ENCODE peak calls at places on chromosomes 13 and 19, in ten cellular contexts. One of them, this sample, is unnamed.

GRCh38 chr19:5339950-5340636 is 519 bp downstream of the PTPRS start:
- DNase-seq in Peyer's patch: no peak
- DNase-seq in IMR-90: no peak
- DNase-seq in tibial nerve: no peak
- DNase-seq in brain microvascular endothelial cell: no peak
- DNase-seq in psoas muscle: no peak
- DNase-seq in pancreas: peak
- DNase-seq in fibroblast of lung: no peak
- DNase-seq in CD4-positive, CD25-positive, alpha-beta regulatory T cell: no peak
- DNase-seq in body of pancreas: peak
- DNase-seq in this sample: peak

GRCh38 chr13:82245860-82246259 is 1636.4 kb downstream of the SLITRK1 start:
- DNase-seq in fibroblast of lung: no peak
- DNase-seq in CD4-positive, CD25-positive, alpha-beta regulatory T cell: no peak
- DNase-seq in IMR-90: no peak
- DNase-seq in brain microvascular endothelial cell: no peak
- DNase-seq in Peyer's patch: no peak
- DNase-seq in pancreas: no peak
- DNase-seq in tibial nerve: no peak
- DNase-seq in psoas muscle: no peak
- DNase-seq in body of pancreas: no peak
- DNase-seq in this sample: no peak

GRCh38 chr13:99329477-99329876 is 22.3 kb upstream of the GPR183 start:
- DNase-seq in tibial nerve: no peak
- DNase-seq in brain microvascular endothelial cell: no peak
- DNase-seq in IMR-90: no peak
- DNase-seq in Peyer's patch: no peak
- DNase-seq in psoas muscle: no peak
- DNase-seq in body of pancreas: no peak
- DNase-seq in pancreas: no peak
- DNase-seq in CD4-positive, CD25-positive, alpha-beta regulatory T cell: no peak
- DNase-seq in fibroblast of lung: no peak
- DNase-seq in this sample: no peak

GRCh38 chr13:41651413-41652068 is 194.2 kb downstream of the RGCC start:
- DNase-seq in fibroblast of lung: no peak
- DNase-seq in body of pancreas: no peak
- DNase-seq in CD4-positive, CD25-positive, alpha-beta regulatory T cell: no peak
- DNase-seq in brain microvascular endothelial cell: no peak
- DNase-seq in pancreas: no peak
- DNase-seq in IMR-90: no peak
- DNase-seq in tibial nerve: no peak
- DNase-seq in psoas muscle: no peak
- DNase-seq in Peyer's patch: no peak
- DNase-seq in this sample: no peak

GRCh38 chr19:18274303-18274775 is at the start of gene IQCN:
- DNase-seq in IMR-90: no peak
- DNase-seq in body of pancreas: peak
- DNase-seq in Peyer's patch: peak
- DNase-seq in CD4-positive, CD25-positive, alpha-beta regulatory T cell: peak
- DNase-seq in pancreas: peak
- DNase-seq in brain microvascular endothelial cell: peak
- DNase-seq in tibial nerve: no peak
- DNase-seq in psoas muscle: no peak
- DNase-seq in fibroblast of lung: peak
- DNase-seq in this sample: no peak

GRCh38 chr19:17125052-17125727 is 49.6 kb downstream of the MYO9B start:
- DNase-seq in psoas muscle: no peak
- DNase-seq in body of pancreas: no peak
- DNase-seq in Peyer's patch: no peak
- DNase-seq in brain microvascular endothelial cell: peak
- DNase-seq in pancreas: no peak
- DNase-seq in tibial nerve: no peak
- DNase-seq in IMR-90: peak
- DNase-seq in CD4-positive, CD25-positive, alpha-beta regulatory T cell: no peak
- DNase-seq in fibroblast of lung: peak
- DNase-seq in this sample: no peak

GRCh38 chr13:61795580-61795979 is 379.9 kb upstream of the PCDH20 start:
- DNase-seq in CD4-positive, CD25-positive, alpha-beta regulatory T cell: no peak
- DNase-seq in psoas muscle: no peak
- DNase-seq in body of pancreas: no peak
- DNase-seq in IMR-90: no peak
- DNase-seq in brain microvascular endothelial cell: no peak
- DNase-seq in tibial nerve: no peak
- DNase-seq in fibroblast of lung: peak
- DNase-seq in pancreas: no peak
- DNase-seq in Peyer's patch: no peak
- DNase-seq in this sample: no peak

GRCh38 chr19:34678421-34678820 is 943 bp downstream of the ZNF302 start:
- DNase-seq in Peyer's patch: no peak
- DNase-seq in fibroblast of lung: no peak
- DNase-seq in CD4-positive, CD25-positive, alpha-beta regulatory T cell: no peak
- DNase-seq in psoas muscle: no peak
- DNase-seq in body of pancreas: no peak
- DNase-seq in IMR-90: no peak
- DNase-seq in brain microvascular endothelial cell: no peak
- DNase-seq in tibial nerve: no peak
- DNase-seq in pancreas: peak
- DNase-seq in this sample: no peak

GRCh38 chr13:44431150-44431549 is 57.5 kb downstream of the SERP2 start:
- DNase-seq in Peyer's patch: peak
- DNase-seq in IMR-90: no peak
- DNase-seq in brain microvascular endothelial cell: no peak
- DNase-seq in tibial nerve: no peak
- DNase-seq in body of pancreas: peak
- DNase-seq in pancreas: peak
- DNase-seq in fibroblast of lung: no peak
- DNase-seq in psoas muscle: no peak
- DNase-seq in CD4-positive, CD25-positive, alpha-beta regulatory T cell: no peak
- DNase-seq in this sample: no peak

GRCh38 chr13:100356889-100357288 is 231.7 kb downstream of the GGACT start:
- DNase-seq in pancreas: no peak
- DNase-seq in CD4-positive, CD25-positive, alpha-beta regulatory T cell: no peak
- DNase-seq in Peyer's patch: no peak
- DNase-seq in brain microvascular endothelial cell: no peak
- DNase-seq in IMR-90: peak
- DNase-seq in tibial nerve: no peak
- DNase-seq in psoas muscle: no peak
- DNase-seq in body of pancreas: no peak
- DNase-seq in fibroblast of lung: peak
- DNase-seq in this sample: no peak

GRCh38 chr19:30236587-30236986 is 135.6 kb upstream of the ZNF536 start:
- DNase-seq in body of pancreas: no peak
- DNase-seq in psoas muscle: no peak
- DNase-seq in Peyer's patch: no peak
- DNase-seq in IMR-90: no peak
- DNase-seq in tibial nerve: no peak
- DNase-seq in pancreas: no peak
- DNase-seq in CD4-positive, CD25-positive, alpha-beta regulatory T cell: no peak
- DNase-seq in fibroblast of lung: no peak
- DNase-seq in brain microvascular endothelial cell: no peak
- DNase-seq in this sample: no peak

GRCh38 chr19:47406711-47407416 is 12.5 kb downstream of the MEIS3 start:
- DNase-seq in psoas muscle: no peak
- DNase-seq in tibial nerve: no peak
- DNase-seq in brain microvascular endothelial cell: no peak
- DNase-seq in CD4-positive, CD25-positive, alpha-beta regulatory T cell: no peak
- DNase-seq in body of pancreas: no peak
- DNase-seq in IMR-90: no peak
- DNase-seq in Peyer's patch: no peak
- DNase-seq in fibroblast of lung: no peak
- DNase-seq in pancreas: no peak
- DNase-seq in this sample: no peak

GRCh38 chr13:40540707-40541044 is 125.8 kb downstream of the FOXO1 start:
- DNase-seq in tibial nerve: no peak
- DNase-seq in fibroblast of lung: no peak
- DNase-seq in psoas muscle: no peak
- DNase-seq in pancreas: no peak
- DNase-seq in Peyer's patch: no peak
- DNase-seq in CD4-positive, CD25-positive, alpha-beta regulatory T cell: no peak
- DNase-seq in brain microvascular endothelial cell: no peak
- DNase-seq in body of pancreas: no peak
- DNase-seq in IMR-90: no peak
- DNase-seq in this sample: no peak

GRCh38 chr13:40535345-40535836 is 131.1 kb downstream of the FOXO1 start:
- DNase-seq in tibial nerve: no peak
- DNase-seq in pancreas: no peak
- DNase-seq in fibroblast of lung: no peak
- DNase-seq in brain microvascular endothelial cell: no peak
- DNase-seq in CD4-positive, CD25-positive, alpha-beta regulatory T cell: no peak
- DNase-seq in IMR-90: no peak
- DNase-seq in body of pancreas: peak
- DNase-seq in Peyer's patch: no peak
- DNase-seq in psoas muscle: no peak
- DNase-seq in this sample: no peak

GRCh38 chr13:40536443-40537113 is 129.9 kb downstream of the FOXO1 start:
- DNase-seq in IMR-90: no peak
- DNase-seq in CD4-positive, CD25-positive, alpha-beta regulatory T cell: no peak
- DNase-seq in body of pancreas: peak
- DNase-seq in Peyer's patch: peak
- DNase-seq in tibial nerve: no peak
- DNase-seq in fibroblast of lung: no peak
- DNase-seq in pancreas: peak
- DNase-seq in psoas muscle: no peak
- DNase-seq in brain microvascular endothelial cell: no peak
- DNase-seq in this sample: no peak

GRCh38 chr13:40537146-40537895 is 129.1 kb downstream of the FOXO1 start:
- DNase-seq in fibroblast of lung: no peak
- DNase-seq in psoas muscle: no peak
- DNase-seq in tibial nerve: no peak
- DNase-seq in Peyer's patch: no peak
- DNase-seq in IMR-90: no peak
- DNase-seq in brain microvascular endothelial cell: no peak
- DNase-seq in CD4-positive, CD25-positive, alpha-beta regulatory T cell: no peak
- DNase-seq in pancreas: no peak
- DNase-seq in body of pancreas: no peak
- DNase-seq in this sample: no peak

GRCh38 chr13:40539954-40540706 is 126.3 kb downstream of the FOXO1 start:
- DNase-seq in psoas muscle: no peak
- DNase-seq in CD4-positive, CD25-positive, alpha-beta regulatory T cell: no peak
- DNase-seq in pancreas: no peak
- DNase-seq in tibial nerve: no peak
- DNase-seq in brain microvascular endothelial cell: peak
- DNase-seq in body of pancreas: peak
- DNase-seq in Peyer's patch: no peak
- DNase-seq in IMR-90: peak
- DNase-seq in fibroblast of lung: peak
- DNase-seq in this sample: no peak
- H3K27ac ChIP-seq in psoas muscle: peak
- H3K27ac ChIP-seq in CD4-positive, CD25-positive, alpha-beta regulatory T cell: no peak
- H3K27ac ChIP-seq in pancreas: no peak
- H3K27ac ChIP-seq in tibial nerve: no peak
- H3K27ac ChIP-seq in brain microvascular endothelial cell: peak
- H3K27ac ChIP-seq in body of pancreas: peak
- H3K27ac ChIP-seq in Peyer's patch: no peak
- H3K27ac ChIP-seq in IMR-90: no peak
- H3K27ac ChIP-seq in fibroblast of lung: no peak
- H3K27ac ChIP-seq in this sample: no peak

DNA sequence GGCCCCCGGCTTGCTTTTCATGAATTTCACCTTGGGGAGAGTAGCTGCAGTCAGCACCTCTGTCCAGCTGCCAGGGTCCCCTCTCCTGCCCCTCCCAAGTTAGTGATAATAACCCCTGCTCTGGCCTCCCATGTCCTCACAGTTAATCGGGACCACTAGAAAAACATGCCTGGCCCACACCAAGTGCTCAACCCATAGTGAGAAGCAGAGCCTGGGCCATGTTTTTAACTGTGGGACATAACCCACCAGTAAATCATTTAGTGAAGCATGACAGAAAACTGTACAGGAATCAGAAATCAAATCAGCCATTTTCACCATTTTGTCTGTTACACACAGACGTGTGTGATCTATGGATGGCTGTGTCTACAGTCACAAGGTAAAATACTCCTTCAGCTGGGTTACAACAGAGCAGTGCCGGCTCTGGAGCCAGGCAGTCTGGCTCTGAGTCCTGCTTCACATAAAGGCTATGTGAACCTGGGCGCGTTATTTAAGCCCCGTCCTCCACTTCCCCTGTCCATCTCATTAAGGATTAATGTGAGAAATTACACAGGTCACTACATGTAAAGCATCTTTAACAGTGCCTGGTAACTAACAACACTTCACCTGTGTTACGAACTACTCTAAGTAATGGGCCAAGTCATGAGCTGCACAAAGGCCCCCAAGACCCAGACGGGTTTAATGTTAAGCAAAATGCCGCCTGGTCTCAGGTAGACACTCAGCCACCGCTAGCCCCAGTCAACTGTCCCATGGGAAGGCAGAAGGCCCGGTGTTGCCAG is 7.6 kb upstream of the ECH1 start:
- DNase-seq in Peyer's patch: no peak
- DNase-seq in brain microvascular endothelial cell: no peak
- DNase-seq in tibial nerve: no peak
- DNase-seq in psoas muscle: no peak
- DNase-seq in pancreas: no peak
- DNase-seq in IMR-90: no peak
- DNase-seq in body of pancreas: no peak
- DNase-seq in CD4-positive, CD25-positive, alpha-beta regulatory T cell: no peak
- DNase-seq in fibroblast of lung: no peak
- DNase-seq in this sample: no peak
- H3K27ac ChIP-seq in Peyer's patch: no peak
- H3K27ac ChIP-seq in brain microvascular endothelial cell: no peak
- H3K27ac ChIP-seq in tibial nerve: no peak
- H3K27ac ChIP-seq in psoas muscle: peak
- H3K27ac ChIP-seq in pancreas: no peak
- H3K27ac ChIP-seq in IMR-90: no peak
- H3K27ac ChIP-seq in body of pancreas: peak
- H3K27ac ChIP-seq in CD4-positive, CD25-positive, alpha-beta regulatory T cell: peak
- H3K27ac ChIP-seq in fibroblast of lung: no peak
- H3K27ac ChIP-seq in this sample: no peak

DNA sequence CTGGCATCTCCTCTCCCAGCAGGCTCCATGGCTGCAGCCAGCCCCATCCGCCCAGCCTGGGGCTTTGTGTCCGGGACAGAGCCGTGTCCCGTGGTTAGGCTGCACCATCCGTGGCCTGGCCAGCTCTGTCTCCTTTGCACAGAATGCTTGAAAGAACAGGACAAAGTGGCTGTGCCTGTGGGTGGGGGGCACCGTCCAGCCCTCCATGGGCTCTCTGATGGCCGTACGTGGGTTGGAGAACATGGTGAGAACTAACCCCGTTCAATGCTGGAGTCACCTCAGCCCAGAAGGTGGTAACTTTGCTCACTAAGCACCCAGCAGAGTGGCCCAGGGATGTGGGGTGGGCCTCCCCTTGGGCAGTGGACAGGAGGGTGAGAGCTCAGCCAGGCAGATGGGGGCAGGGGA is 2.8 kb downstream of the RPS15 start:
- DNase-seq in body of pancreas: no peak
- DNase-seq in tibial nerve: no peak
- DNase-seq in Peyer's patch: no peak
- DNase-seq in brain microvascular endothelial cell: no peak
- DNase-seq in CD4-positive, CD25-positive, alpha-beta regulatory T cell: no peak
- DNase-seq in pancreas: no peak
- DNase-seq in fibroblast of lung: no peak
- DNase-seq in IMR-90: no peak
- DNase-seq in psoas muscle: no peak
- DNase-seq in this sample: no peak
- H3K27ac ChIP-seq in body of pancreas: no peak
- H3K27ac ChIP-seq in tibial nerve: no peak
- H3K27ac ChIP-seq in Peyer's patch: no peak
- H3K27ac ChIP-seq in brain microvascular endothelial cell: no peak
- H3K27ac ChIP-seq in CD4-positive, CD25-positive, alpha-beta regulatory T cell: no peak
- H3K27ac ChIP-seq in pancreas: no peak
- H3K27ac ChIP-seq in fibroblast of lung: no peak
- H3K27ac ChIP-seq in IMR-90: no peak
- H3K27ac ChIP-seq in psoas muscle: no peak
- H3K27ac ChIP-seq in this sample: no peak

GRCh38 chr13:80297503-80297902 is 43.4 kb downstream of the SPRY2 start:
- DNase-seq in tibial nerve: no peak
- DNase-seq in psoas muscle: no peak
- DNase-seq in brain microvascular endothelial cell: no peak
- DNase-seq in CD4-positive, CD25-positive, alpha-beta regulatory T cell: no peak
- DNase-seq in Peyer's patch: no peak
- DNase-seq in body of pancreas: no peak
- DNase-seq in IMR-90: no peak
- DNase-seq in fibroblast of lung: no peak
- DNase-seq in pancreas: no peak
- DNase-seq in this sample: no peak
- H3K27ac ChIP-seq in tibial nerve: no peak
- H3K27ac ChIP-seq in psoas muscle: no peak
- H3K27ac ChIP-seq in brain microvascular endothelial cell: no peak
- H3K27ac ChIP-seq in CD4-positive, CD25-positive, alpha-beta regulatory T cell: no peak
- H3K27ac ChIP-seq in Peyer's patch: no peak
- H3K27ac ChIP-seq in body of pancreas: no peak
- H3K27ac ChIP-seq in IMR-90: no peak
- H3K27ac ChIP-seq in fibroblast of lung: no peak
- H3K27ac ChIP-seq in pancreas: no peak
- H3K27ac ChIP-seq in this sample: no peak